ENCODE peak calls at places on chromosomes 11 and 22, in eight cellular contexts. One of them, this sample, is unnamed.
A peak's percentile ranks its signal among the peaks of the same experiment; 100 is the strongest.

GRCh38 chr11:26710489-26710888 is 11.4 kb downstream of the SLC5A12 start:
- DNase-seq in BJ: no peak
- DNase-seq in stimulated activated effector memory CD8-positive, alpha-beta T cell treated with anti-CD3 and anti-CD28 coated beads, Interleukin-12 subunit alpha, Interleukin-12 subunit beta, amount 100 ng/mL, for 72 hours: no peak
- DNase-seq in epithelial cell of esophagus: no peak
- DNase-seq in GM20000: no peak
- DNase-seq in right cardiac atrium: no peak
- DNase-seq in lower lobe of right lung: no peak
- DNase-seq in SW480: no peak
- DNase-seq in this sample: no peak

GRCh38 chr11:76512851-76513653 is 68.2 kb downstream of the EMSY start:
- DNase-seq in BJ: no peak
- DNase-seq in stimulated activated effector memory CD8-positive, alpha-beta T cell treated with anti-CD3 and anti-CD28 coated beads, Interleukin-12 subunit alpha, Interleukin-12 subunit beta, amount 100 ng/mL, for 72 hours: no peak
- DNase-seq in epithelial cell of esophagus: peak; percentile 42
- DNase-seq in GM20000: no peak
- DNase-seq in right cardiac atrium: no peak
- DNase-seq in lower lobe of right lung: no peak
- DNase-seq in SW480: peak; percentile 42
- DNase-seq in this sample: no peak

GRCh38 chr11:103364687-103365086 is 255.5 kb downstream of the DYNC2H1 start:
- DNase-seq in BJ: no peak
- DNase-seq in stimulated activated effector memory CD8-positive, alpha-beta T cell treated with anti-CD3 and anti-CD28 coated beads, Interleukin-12 subunit alpha, Interleukin-12 subunit beta, amount 100 ng/mL, for 72 hours: no peak
- DNase-seq in epithelial cell of esophagus: no peak
- DNase-seq in GM20000: no peak
- DNase-seq in right cardiac atrium: no peak
- DNase-seq in lower lobe of right lung: no peak
- DNase-seq in SW480: no peak
- DNase-seq in this sample: no peak

GRCh38 chr11:102457865-102458264 is 5.3 kb upstream of the TMEM123 start:
- DNase-seq in BJ: no peak
- DNase-seq in stimulated activated effector memory CD8-positive, alpha-beta T cell treated with anti-CD3 and anti-CD28 coated beads, Interleukin-12 subunit alpha, Interleukin-12 subunit beta, amount 100 ng/mL, for 72 hours: no peak
- DNase-seq in epithelial cell of esophagus: no peak
- DNase-seq in GM20000: no peak
- DNase-seq in right cardiac atrium: no peak
- DNase-seq in lower lobe of right lung: no peak
- DNase-seq in SW480: no peak
- DNase-seq in this sample: no peak

GRCh38 chr22:24965822-24966626 is 13.5 kb downstream of the KIAA1671 start:
- DNase-seq in BJ: no peak
- DNase-seq in stimulated activated effector memory CD8-positive, alpha-beta T cell treated with anti-CD3 and anti-CD28 coated beads, Interleukin-12 subunit alpha, Interleukin-12 subunit beta, amount 100 ng/mL, for 72 hours: no peak
- DNase-seq in epithelial cell of esophagus: peak; percentile 72
- DNase-seq in GM20000: no peak
- DNase-seq in right cardiac atrium: no peak
- DNase-seq in lower lobe of right lung: peak; percentile 84
- DNase-seq in SW480: peak; percentile 40
- DNase-seq in this sample: no peak

GRCh38 chr11:121018746-121019145 is 5.2 kb upstream of the TBCEL start:
- DNase-seq in BJ: no peak
- DNase-seq in stimulated activated effector memory CD8-positive, alpha-beta T cell treated with anti-CD3 and anti-CD28 coated beads, Interleukin-12 subunit alpha, Interleukin-12 subunit beta, amount 100 ng/mL, for 72 hours: no peak
- DNase-seq in epithelial cell of esophagus: no peak
- DNase-seq in GM20000: no peak
- DNase-seq in right cardiac atrium: no peak
- DNase-seq in lower lobe of right lung: no peak
- DNase-seq in SW480: no peak
- DNase-seq in this sample: no peak

GRCh38 chr22:39614442-39614841 is 43.9 kb downstream of the CACNA1I start:
- DNase-seq in BJ: no peak
- DNase-seq in stimulated activated effector memory CD8-positive, alpha-beta T cell treated with anti-CD3 and anti-CD28 coated beads, Interleukin-12 subunit alpha, Interleukin-12 subunit beta, amount 100 ng/mL, for 72 hours: no peak
- DNase-seq in epithelial cell of esophagus: no peak
- DNase-seq in GM20000: no peak
- DNase-seq in right cardiac atrium: no peak
- DNase-seq in lower lobe of right lung: no peak
- DNase-seq in SW480: no peak
- DNase-seq in this sample: no peak

GRCh38 chr11:78253797-78254196 is 65.1 kb downstream of the USP35 start:
- DNase-seq in BJ: no peak
- DNase-seq in stimulated activated effector memory CD8-positive, alpha-beta T cell treated with anti-CD3 and anti-CD28 coated beads, Interleukin-12 subunit alpha, Interleukin-12 subunit beta, amount 100 ng/mL, for 72 hours: no peak
- DNase-seq in epithelial cell of esophagus: peak; percentile 31
- DNase-seq in GM20000: no peak
- DNase-seq in right cardiac atrium: no peak
- DNase-seq in lower lobe of right lung: no peak
- DNase-seq in SW480: no peak
- DNase-seq in this sample: no peak

GRCh38 chr11:107776062-107776461 is 64.2 kb upstream of the SLN start:
- DNase-seq in BJ: no peak
- DNase-seq in stimulated activated effector memory CD8-positive, alpha-beta T cell treated with anti-CD3 and anti-CD28 coated beads, Interleukin-12 subunit alpha, Interleukin-12 subunit beta, amount 100 ng/mL, for 72 hours: no peak
- DNase-seq in epithelial cell of esophagus: no peak
- DNase-seq in GM20000: no peak
- DNase-seq in right cardiac atrium: no peak
- DNase-seq in lower lobe of right lung: no peak
- DNase-seq in SW480: no peak
- DNase-seq in this sample: no peak

GRCh38 chr22:19843107-19843856 is 11.4 kb downstream of the GNB1L start:
- DNase-seq in BJ: no peak
- DNase-seq in stimulated activated effector memory CD8-positive, alpha-beta T cell treated with anti-CD3 and anti-CD28 coated beads, Interleukin-12 subunit alpha, Interleukin-12 subunit beta, amount 100 ng/mL, for 72 hours: no peak
- DNase-seq in epithelial cell of esophagus: no peak
- DNase-seq in GM20000: no peak
- DNase-seq in right cardiac atrium: no peak
- DNase-seq in lower lobe of right lung: no peak
- DNase-seq in SW480: no peak
- DNase-seq in this sample: no peak